ENCODE peak calls at places on chromosome 15, in nine cellular contexts. B is Calu3, C is foreskin keratinocyte, A is A549, Y is GM13977, S is AG04449, T is LNCaP clone FGC, P is choroid plexus epithelial cell, D is psoas muscle. U is an unnamed sample.

GRCh38 chr15:59035157-59035556 is 47.7 kb downstream of the RNF111 start:
- DNase-seq in B (no peak), C (no peak), A (no peak), Y (no peak), S (no peak), T (no peak), P (no peak), D (no peak), U (no peak)

GRCh38 chr15:27933562-27933961 is 165.6 kb downstream of the OCA2 start:
- DNase-seq in B (no peak), C (no peak), A (no peak), Y (no peak), S (no peak), T (no peak), P (no peak), D (no peak), U (no peak)

GRCh38 chr15:80514071-80514780 is 110.0 kb downstream of the ARNT2 start:
- DNase-seq in B (no peak), C (no peak), A (no peak), Y (no peak), S (peak), T (no peak), P (peak), D (no peak), U (no peak)

GRCh38 chr15:70376929-70377691 is 279.4 kb upstream of the TLE3 start:
- DNase-seq in B (peak), C (peak), A (no peak), Y (no peak), S (peak), T (no peak), P (peak), D (peak), U (no peak)

GRCh38 chr15:92149029-92149428 is 244.7 kb upstream of the ST8SIA2 start:
- DNase-seq in B (no peak), C (no peak), A (no peak), Y (no peak), S (no peak), T (no peak), P (no peak), D (no peak), U (no peak)

GRCh38 chr15:27449041-27449440 is 478.1 kb downstream of the GABRG3 start:
- DNase-seq in B (no peak), C (peak), A (no peak), Y (no peak), S (no peak), T (no peak), P (peak), D (no peak), U (no peak)

GRCh38 chr15:20352241-20353200 is 189.1 kb downstream of the GOLGA6L6 start:
- DNase-seq in B (no peak), C (no peak), A (no peak), Y (peak), S (no peak), T (no peak), P (no peak), D (peak), U (peak)

GRCh38 chr15:39960411-39960810 is 26.5 kb downstream of the EIF2AK4 start:
- DNase-seq in B (no peak), C (no peak), A (no peak), Y (no peak), S (no peak), T (no peak), P (no peak), D (no peak), U (no peak)

GRCh38 chr15:55775316-55775715 is 32.4 kb upstream of the PRTG start:
- DNase-seq in B (no peak), C (peak), A (no peak), Y (no peak), S (no peak), T (no peak), P (no peak), D (no peak), U (no peak)

GRCh38 chr15:59282515-59283337 is 76.1 kb downstream of the LDHAL6B start:
- DNase-seq in B (no peak), C (no peak), A (peak), Y (no peak), S (no peak), T (no peak), P (no peak), D (no peak), U (no peak)

GRCh38 chr15:39460748-39461147 is 120.1 kb upstream of the THBS1 start:
- DNase-seq in B (no peak), C (no peak), A (no peak), Y (no peak), S (no peak), T (no peak), P (no peak), D (no peak), U (no peak)

GRCh38 chr15:55758580-55758986 is 15.6 kb upstream of the PRTG start:
- DNase-seq in B (no peak), C (no peak), A (no peak), Y (no peak), S (no peak), T (no peak), P (peak), D (no peak), U (no peak)

GRCh38 chr15:59741274-59741906 is 52.3 kb upstream of the BNIP2 start:
- DNase-seq in B (peak), C (peak), A (peak), Y (peak), S (no peak), T (peak), P (peak), D (no peak), U (no peak)

DNA sequence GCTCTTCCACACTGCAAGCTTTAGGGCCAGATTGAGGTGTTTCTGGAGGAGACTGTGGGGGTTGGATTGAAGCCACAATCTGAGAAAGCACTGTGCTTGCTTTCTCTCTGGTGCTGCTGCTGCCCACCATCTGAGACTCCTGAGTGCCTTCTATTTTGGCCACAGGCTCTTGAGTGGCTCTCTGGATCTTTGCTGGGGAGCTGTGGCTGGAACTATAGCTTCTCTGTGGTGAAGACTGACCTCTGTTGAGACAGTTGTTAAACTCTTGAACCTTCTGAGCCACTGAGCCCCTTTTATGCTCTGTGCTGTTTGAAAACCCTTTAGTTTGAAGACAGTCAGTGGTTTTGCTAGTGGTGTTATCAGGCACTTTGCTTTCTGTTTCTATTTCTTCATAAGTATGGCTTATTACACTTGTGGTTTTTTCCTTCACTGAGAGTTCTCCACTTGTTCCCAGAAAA is 108.7 kb upstream of the TSPAN3 start:
- DNase-seq in B (no peak), C (no peak), A (no peak), Y (peak), S (no peak), T (no peak), P (peak), D (no peak), U (peak)
- TF ChIP-seq CTCF in B (no peak), C (no peak), A (no peak), Y (peak), S (no peak), T (no peak), P (no peak), D (no peak), U (peak)

GRCh38 chr15:74482661-74483060 is 21.7 kb upstream of the UBL7 start:
- DNase-seq in B (no peak), C (no peak), A (no peak), Y (no peak), S (no peak), T (no peak), P (peak), D (no peak), U (no peak)
- TF ChIP-seq CTCF in B (no peak), C (peak), A (no peak), Y (no peak), S (peak), T (no peak), P (peak), D (no peak), U (peak)

DNA sequence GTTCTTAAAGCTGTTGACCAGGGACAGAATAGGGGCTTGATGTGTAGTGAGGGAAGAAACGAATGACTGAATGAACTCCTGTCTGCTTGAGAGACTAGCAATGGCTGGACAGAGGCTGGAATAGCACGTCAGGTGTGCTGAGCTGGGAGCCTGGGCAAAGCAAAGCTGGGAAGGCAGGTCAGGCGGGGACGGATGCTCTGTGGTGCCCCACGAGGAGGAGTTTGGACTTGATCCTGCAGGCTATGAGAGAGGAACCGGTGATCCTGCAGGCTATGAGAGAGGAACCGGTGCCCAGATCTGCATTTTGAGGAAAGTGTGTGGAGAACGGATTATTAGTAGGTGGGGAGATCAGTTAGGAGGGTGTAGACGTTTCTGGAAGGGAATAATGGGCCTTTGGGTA is 31.3 kb upstream of the PSTPIP1 start:
- DNase-seq in B (no peak), C (peak), A (no peak), Y (no peak), S (no peak), T (no peak), P (no peak), D (no peak), U (no peak)
- TF ChIP-seq CTCF in B (no peak), C (peak), A (no peak), Y (no peak), S (no peak), T (peak), P (no peak), D (no peak), U (no peak)

DNA sequence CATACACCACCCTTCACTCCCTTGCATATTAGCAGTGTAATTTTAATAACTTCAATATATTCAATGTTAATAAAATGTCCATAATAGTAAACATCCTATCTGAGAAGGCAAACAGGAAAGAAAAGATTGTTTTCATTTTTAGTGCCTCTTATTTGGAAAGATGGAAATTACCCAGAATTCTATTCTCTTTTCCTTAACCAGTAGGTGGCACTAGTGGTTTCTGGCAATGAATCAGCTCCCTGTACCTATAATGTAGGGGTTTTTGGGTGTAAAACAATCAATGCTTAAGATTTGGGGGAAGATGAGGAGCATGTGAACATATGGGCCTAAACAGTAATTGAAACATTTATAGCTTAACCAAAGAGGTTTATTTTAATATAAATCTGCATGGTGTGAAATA is 5.7 kb upstream of the SEMA6D start:
- DNase-seq in B (no peak), C (no peak), A (no peak), Y (no peak), S (no peak), T (no peak), P (peak), D (no peak), U (peak)
- TF ChIP-seq CTCF in B (no peak), C (peak), A (no peak), Y (peak), S (peak), T (peak), P (peak), D (peak), U (peak)

GRCh38 chr15:36282821-36283220 is 296.6 kb upstream of the CDIN1 start:
- DNase-seq in B (no peak), C (no peak), A (no peak), Y (no peak), S (no peak), T (no peak), P (no peak), D (no peak), U (no peak)

GRCh38 chr15:36275656-36276055 is 303.8 kb upstream of the CDIN1 start:
- DNase-seq in B (no peak), C (peak), A (no peak), Y (no peak), S (no peak), T (no peak), P (no peak), D (no peak), U (no peak)

DNA sequence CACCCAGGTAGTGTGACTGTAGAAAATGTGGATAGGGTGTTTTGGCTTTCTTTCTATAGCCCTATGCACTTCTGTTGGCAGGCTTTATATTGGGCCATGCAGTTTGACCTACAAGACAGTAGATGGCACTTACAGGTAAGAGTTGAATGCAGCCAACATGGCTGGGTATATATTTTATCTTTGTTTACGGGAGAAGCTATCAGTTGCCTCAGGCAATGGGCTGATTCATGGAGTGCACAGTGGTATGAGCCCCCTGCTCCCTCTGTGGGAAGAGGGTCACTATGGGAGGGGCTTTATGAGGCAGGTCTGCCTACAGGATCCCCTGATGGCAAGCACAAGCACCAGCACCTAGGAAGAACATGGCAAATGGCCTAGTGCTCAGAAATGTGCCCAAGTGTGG is 301.2 kb upstream of the CDIN1 start:
- DNase-seq in B (no peak), C (no peak), A (peak), Y (no peak), S (no peak), T (no peak), P (peak), D (no peak), U (no peak)
- TF ChIP-seq CTCF in B (no peak), C (peak), A (no peak), Y (no peak), S (no peak), T (no peak), P (peak), D (no peak), U (no peak)

GRCh38 chr15:101187820-101188516 is 63.9 kb downstream of the CHSY1 start:
- DNase-seq in B (no peak), C (no peak), A (no peak), Y (peak), S (no peak), T (no peak), P (peak), D (no peak), U (peak)

GRCh38 chr15:101190196-101190595 is 61.7 kb downstream of the CHSY1 start:
- DNase-seq in B (no peak), C (no peak), A (no peak), Y (no peak), S (no peak), T (no peak), P (no peak), D (no peak), U (no peak)

GRCh38 chr15:101189708-101190107 is 62.1 kb downstream of the CHSY1 start:
- DNase-seq in B (no peak), C (no peak), A (no peak), Y (no peak), S (no peak), T (no peak), P (no peak), D (no peak), U (no peak)

GRCh38 chr15:101189341-101189679 is 62.5 kb downstream of the CHSY1 start:
- DNase-seq in B (no peak), C (no peak), A (no peak), Y (no peak), S (no peak), T (no peak), P (no peak), D (no peak), U (no peak)

DNA sequence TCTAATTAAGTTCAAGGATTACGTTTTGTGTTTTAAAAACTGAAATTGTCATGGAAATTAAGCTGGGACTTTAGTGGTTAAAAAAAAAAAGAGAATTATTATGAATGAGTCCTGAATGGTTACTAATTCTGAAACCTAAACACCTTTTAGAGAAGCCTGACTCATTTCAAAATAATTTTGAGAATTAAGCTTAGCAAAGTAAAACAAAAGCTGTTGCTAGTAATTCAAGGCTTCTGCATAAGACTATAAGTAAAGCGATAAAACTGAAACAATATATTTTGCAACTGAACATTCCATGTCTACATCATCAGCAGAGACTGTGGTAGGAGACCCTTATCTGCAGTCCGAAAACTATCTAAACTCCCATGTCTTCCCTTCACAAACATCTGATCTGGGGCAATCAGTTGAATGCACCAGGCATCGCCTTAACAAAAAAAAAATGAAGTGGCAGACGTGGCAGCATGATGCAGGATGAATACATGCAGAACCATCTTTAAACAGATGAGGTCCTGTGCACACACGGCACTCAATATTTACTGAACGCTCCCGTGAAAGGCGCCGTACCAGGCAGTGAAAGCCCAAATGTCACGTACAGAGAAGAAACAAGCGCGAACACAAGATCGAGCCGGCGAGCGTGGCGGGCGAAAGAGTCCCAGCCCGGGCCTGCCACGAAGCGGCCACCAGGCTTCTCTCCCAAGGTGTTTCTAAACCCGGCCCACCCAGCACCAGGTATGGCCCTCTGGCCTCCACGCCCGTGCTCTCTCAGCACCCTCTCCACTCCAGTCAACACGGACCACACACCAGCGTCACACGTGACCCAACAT is 63.1 kb downstream of the CHSY1 start:
- DNase-seq in B (no peak), C (no peak), A (no peak), Y (peak), S (peak), T (no peak), P (peak), D (no peak), U (peak)
- TF ChIP-seq CTCF in B (no peak), C (peak), A (no peak), Y (no peak), S (no peak), T (no peak), P (no peak), D (no peak), U (no peak)

DNA sequence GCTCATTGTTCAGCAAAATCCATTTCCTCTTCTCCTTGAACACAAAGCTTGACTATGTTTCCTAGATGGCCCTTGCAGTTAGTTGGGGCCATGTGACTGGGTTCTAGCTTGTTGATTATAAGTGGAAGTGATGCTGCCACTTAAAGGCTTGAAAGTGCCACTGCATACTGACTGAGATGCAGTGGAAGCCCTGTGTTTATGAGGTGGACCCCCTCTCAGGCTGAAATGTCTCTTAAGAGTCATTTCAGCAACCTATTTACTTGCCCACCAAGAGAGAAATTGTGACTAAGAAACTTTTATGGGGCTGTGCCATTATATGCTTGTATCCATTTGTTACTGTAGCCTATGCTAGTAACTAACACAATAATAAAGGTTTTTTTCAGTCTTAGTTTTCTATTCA is 8.4 kb upstream of the ANP32A start:
- DNase-seq in B (peak), C (no peak), A (peak), Y (peak), S (no peak), T (no peak), P (peak), D (no peak), U (peak)
- TF ChIP-seq CTCF in B (no peak), C (peak), A (peak), Y (peak), S (peak), T (peak), P (peak), D (peak), U (peak)

GRCh38 chr15:68635142-68635541 is 56.3 kb downstream of the CORO2B start:
- DNase-seq in B (no peak), C (no peak), A (no peak), Y (no peak), S (no peak), T (no peak), P (no peak), D (no peak), U (no peak)
- TF ChIP-seq CTCF in B (no peak), C (no peak), A (no peak), Y (no peak), S (no peak), T (no peak), P (no peak), D (no peak), U (no peak)

GRCh38 chr15:72740202-72740601 is 43.4 kb downstream of the ADPGK start:
- DNase-seq in B (no peak), C (no peak), A (no peak), Y (peak), S (no peak), T (no peak), P (no peak), D (no peak), U (peak)
- TF ChIP-seq CTCF in B (no peak), C (no peak), A (no peak), Y (no peak), S (no peak), T (no peak), P (no peak), D (no peak), U (no peak)

U was measured in GM10248.